ENCODE peak calls at places on chromosomes 13 and 19, in six cellular contexts. Y is fibroblast of the aortic adventitia, J is lower leg skin, V is bronchial epithelial cell, L is SK-MEL-5, R is small intestine. P is an unnamed sample.
A peak's percentile ranks its signal among the peaks of the same experiment; 100 is the strongest.

GRCh38 chr13:48220592-48221300 is 12.3 kb upstream of the ITM2B start:
- DNase-seq in Y (no peak), J (no peak), V (no peak), L (no peak), R (no peak), P (no peak)

GRCh38 chr13:96710166-96710866 is 284.0 kb downstream of the OXGR1 start:
- DNase-seq in Y (peak; percentile 21), J (no peak), V (peak; percentile 8), L (no peak), R (no peak), P (no peak)

GRCh38 chr13:47298506-47298905 is 401.7 kb upstream of the HTR2A start:
- DNase-seq in Y (peak; percentile 85), J (no peak), V (peak; percentile 22), L (no peak), R (no peak), P (no peak)

GRCh38 chr19:39032164-39032918 is at the start of gene FBXO27:
- DNase-seq in Y (no peak), J (peak; percentile 26), V (peak; percentile 23), L (no peak), R (peak; percentile 15), P (no peak)

GRCh38 chr19:17491287-17491686 is 20.2 kb upstream of the PGLS start:
- DNase-seq in Y (no peak), J (no peak), V (no peak), L (no peak), R (no peak), P (no peak)

GRCh38 chr13:39587939-39588338 is 15.1 kb downstream of the LHFPL6 start:
- DNase-seq in Y (no peak), J (no peak), V (no peak), L (peak; percentile 92), R (no peak), P (no peak)

GRCh38 chr19:7783991-7784421 is 21.0 kb downstream of the CLEC4M start:
- DNase-seq in Y (peak; percentile 54), J (peak; percentile 50), V (peak; percentile 90), L (peak; percentile 19), R (no peak), P (no peak)

GRCh38 chr13:35675651-35676050 is 199.2 kb upstream of the MAB21L1 start:
- DNase-seq in Y (no peak), J (no peak), V (no peak), L (no peak), R (no peak), P (no peak)

GRCh38 chr13:26112843-26113242 is 61.0 kb upstream of the SHISA2 start:
- DNase-seq in Y (no peak), J (no peak), V (peak; percentile 3), L (peak; percentile 36), R (no peak), P (no peak)

GRCh38 chr13:105908581-105908980 is 626.9 kb downstream of the EFNB2 start:
- DNase-seq in Y (no peak), J (no peak), V (no peak), L (no peak), R (no peak), P (no peak)

GRCh38 chr19:6736917-6737283 is 480 bp downstream of the GPR108 start:
- DNase-seq in Y (no peak), J (no peak), V (no peak), L (no peak), R (no peak), P (no peak)

GRCh38 chr19:1261863-1262686 is 7.1 kb upstream of the CIRBP start:
- DNase-seq in Y (peak; percentile 82), J (no peak), V (no peak), L (no peak), R (peak; percentile 98), P (peak; percentile 94)

GRCh38 chr13:60226507-60226906 is 62.8 kb upstream of the DIAPH3 start:
- DNase-seq in Y (peak; percentile 25), J (no peak), V (peak; percentile 7), L (peak; percentile 56), R (peak; percentile 36), P (no peak)

GRCh38 chr13:46317120-46317519 is 69.9 kb downstream of the RUBCNL start:
- DNase-seq in Y (peak; percentile 67), J (no peak), V (no peak), L (peak; percentile 26), R (no peak), P (no peak)

GRCh38 chr19:33301011-33301899 is 1.1 kb downstream of the CEBPA start:
- DNase-seq in Y (no peak), J (no peak), V (no peak), L (no peak), R (no peak), P (no peak)

GRCh38 chr19:33905473-33905936 is 108.8 kb downstream of the KCTD15 start:
- DNase-seq in Y (no peak), J (peak; percentile 17), V (no peak), L (no peak), R (no peak), P (no peak)

GRCh38 chr13:26934096-26934495 is 173.5 kb upstream of the GPR12 start:
- DNase-seq in Y (no peak), J (no peak), V (no peak), L (no peak), R (no peak), P (no peak)

GRCh38 chr19:11230621-11231386 is 8.6 kb upstream of the ANGPTL8 start:
- DNase-seq in Y (no peak), J (no peak), V (no peak), L (no peak), R (no peak), P (no peak)

GRCh38 chr19:23305555-23305954 is 55.4 kb upstream of the ZNF724 start:
- DNase-seq in Y (no peak), J (no peak), V (no peak), L (no peak), R (no peak), P (no peak)

GRCh38 chr19:45587873-45588272 is 3.3 kb upstream of the OPA3 start:
- DNase-seq in Y (no peak), J (no peak), V (no peak), L (no peak), R (peak; percentile 60), P (no peak)

GRCh38 chr13:43838909-43839308 is 40.6 kb downstream of the CCDC122 start:
- DNase-seq in Y (peak; percentile 93), J (no peak), V (no peak), L (no peak), R (no peak), P (no peak)

GRCh38 chr19:38686530-38686888 is 39.1 kb downstream of the ACTN4 start:
- DNase-seq in Y (no peak), J (no peak), V (no peak), L (no peak), R (peak; percentile 48), P (no peak)

GRCh38 chr19:17766543-17767131 is 15.4 kb downstream of the FCHO1 start:
- DNase-seq in Y (peak; percentile 79), J (peak; percentile 63), V (peak; percentile 66), L (peak; percentile 90), R (peak; percentile 99), P (peak; percentile 70)

GRCh38 chr13:62556973-62557372 is 1141.3 kb upstream of the PCDH20 start:
- DNase-seq in Y (no peak), J (no peak), V (peak; percentile 17), L (no peak), R (no peak), P (no peak)

GRCh38 chr19:41934849-41935374 is 6.7 kb upstream of the ERFL start:
- DNase-seq in Y (peak; percentile 53), J (peak; percentile 38), V (no peak), L (peak; percentile 78), R (peak; percentile 69), P (peak; percentile 59)

GRCh38 chr13:46321494-46322225 is 65.4 kb downstream of the RUBCNL start:
- DNase-seq in Y (peak; percentile 82), J (peak; percentile 45), V (peak; percentile 40), L (peak; percentile 82), R (peak; percentile 40), P (no peak)

GRCh38 chr13:111904701-111905608 is 162.0 kb upstream of the SOX1 start:
- DNase-seq in Y (no peak), J (no peak), V (no peak), L (no peak), R (no peak), P (peak; percentile 40)

P was measured in tibial artery.